ENCODE peak calls at places on chromosomes 11 and 22, in seven cellular contexts. I, E, D, Q, X, R and N are unnamed samples.

GRCh38 chr11:103420593-103420992 is 311.4 kb downstream of the DYNC2H1 start:
- DNase-seq in I (peak), Q (no peak), X (no peak), E (no peak), D (no peak), R (no peak), N (no peak)

GRCh38 chr11:76736266-76736665 is 46.9 kb upstream of the TSKU start:
- DNase-seq in R (no peak), I (no peak), Q (no peak), X (no peak), E (no peak), D (no peak), N (no peak)

GRCh38 chr11:64341429-64341828 is 1.4 kb downstream of the CCDC88B start:
- DNase-seq in X (no peak), E (no peak), R (no peak), I (no peak), D (no peak), Q (no peak), N (no peak)

GRCh38 chr11:25349537-25349936 is 852.7 kb downstream of the LUZP2 start:
- DNase-seq in R (no peak), E (no peak), D (no peak), I (no peak), X (no peak), Q (peak), N (no peak)

GRCh38 chr11:80593981-80594380 is 1153.2 kb upstream of the TENM4 start:
- DNase-seq in E (peak), Q (peak), R (no peak), X (no peak), D (no peak), I (peak), N (peak)

GRCh38 chr11:26753738-26754504 is 32.1 kb upstream of the SLC5A12 start:
- DNase-seq in Q (peak), X (peak), R (peak), E (peak), D (peak), I (peak), N (no peak)

GRCh38 chr11:9276571-9276970 is 11.4 kb upstream of the DENND5A start:
- DNase-seq in R (no peak), I (no peak), X (no peak), D (no peak), E (peak), Q (no peak), N (no peak)

GRCh38 chr11:14336507-14337503 is 22.2 kb downstream of the RRAS2 start:
- DNase-seq in D (peak), I (peak), Q (peak), X (peak), R (no peak), E (peak), N (peak)

GRCh38 chr11:18853086-18853720 is 61.6 kb upstream of the PTPN5 start:
- DNase-seq in X (no peak), I (peak), E (peak), Q (peak), R (no peak), D (peak), N (peak)

GRCh38 chr11:76415073-76415472 is 29.7 kb upstream of the EMSY start:
- DNase-seq in R (no peak), E (no peak), Q (no peak), D (no peak), X (no peak), I (no peak), N (no peak)

GRCh38 chr11:2899080-2899783 is 13.7 kb upstream of the CDKN1C start:
- DNase-seq in I (no peak), X (no peak), D (no peak), R (no peak), E (no peak), Q (no peak), N (no peak)

GRCh38 chr22:46000081-46001027 is 23.4 kb upstream of the WNT7B start:
- DNase-seq in R (no peak), Q (no peak), E (no peak), X (no peak), I (no peak), D (no peak), N (no peak)

GRCh38 chr11:31643831-31644230 is 134.3 kb downstream of the ELP4 start:
- DNase-seq in Q (peak), E (peak), X (no peak), R (no peak), D (no peak), I (no peak), N (no peak)

GRCh38 chr11:102293873-102294601 is 23.2 kb upstream of the BIRC3 start:
- DNase-seq in D (peak), Q (peak), I (peak), E (peak), X (no peak), R (no peak), N (no peak)

GRCh38 chr22:48832592-48832991 is 995.1 kb downstream of the BRD1 start:
- DNase-seq in Q (no peak), R (no peak), E (no peak), I (no peak), D (no peak), X (peak), N (no peak)

GRCh38 chr11:120859552-120860295 is 164.2 kb upstream of the TBCEL start:
- DNase-seq in R (no peak), X (no peak), I (no peak), Q (no peak), E (no peak), D (no peak), N (no peak)

GRCh38 chr11:28674432-28675076 is 566.4 kb downstream of the METTL15 start:
- DNase-seq in I (no peak), R (no peak), D (peak), E (peak), X (no peak), Q (peak), N (no peak)

GRCh38 chr22:46854125-46854870 is 91.8 kb downstream of the TBC1D22A start:
- DNase-seq in E (no peak), X (peak), R (no peak), Q (peak), I (no peak), D (no peak), N (no peak)

GRCh38 chr11:112270551-112271180 is 10.0 kb upstream of the PLET1 start:
- DNase-seq in R (no peak), D (no peak), E (no peak), Q (no peak), X (no peak), I (peak), N (no peak)

GRCh38 chr11:1549355-1550330 is 22.4 kb downstream of the DUSP8 start:
- DNase-seq in X (peak), E (no peak), I (no peak), D (no peak), Q (no peak), R (no peak), N (no peak)

GRCh38 chr11:65384301-65384889 is 1.9 kb upstream of the SLC25A45 start:
- DNase-seq in R (no peak), I (peak), E (peak), X (no peak), D (no peak), Q (peak), N (no peak)

GRCh38 chr11:8251767-8252295 is 11.8 kb downstream of the LMO1 start:
- DNase-seq in Q (no peak), X (no peak), I (no peak), D (no peak), E (no peak), R (no peak), N (no peak)

GRCh38 chr22:50146440-50147228 is 23.9 kb upstream of the PANX2 start:
- DNase-seq in D (peak), E (no peak), R (no peak), Q (peak), X (peak), I (peak), N (peak)

GRCh38 chr11:29258411-29258810 is 758.4 kb downstream of the KCNA4 start:
- DNase-seq in E (no peak), R (no peak), X (no peak), D (no peak), I (no peak), Q (no peak), N (no peak)

DNA sequence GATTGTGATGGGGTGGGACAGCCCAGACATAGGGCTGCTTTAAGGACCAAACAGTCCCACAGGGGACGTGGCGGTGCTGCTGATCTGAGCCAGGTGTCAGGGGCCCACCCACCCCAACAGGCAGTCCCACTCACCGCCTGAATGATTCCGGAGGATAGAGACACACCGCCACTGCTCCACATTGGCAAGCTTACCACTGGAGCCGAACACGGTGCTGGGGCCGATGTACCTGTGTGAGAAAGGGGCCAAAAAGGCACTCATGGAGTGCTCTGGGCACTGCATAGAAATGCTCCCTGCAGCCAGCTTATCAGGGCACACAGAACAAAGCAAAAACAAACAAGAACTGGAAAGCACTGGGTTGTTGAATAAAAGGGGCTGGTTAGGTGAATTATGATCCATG is 25.9 kb downstream of the HIRA start:
- DNase-seq in R (no peak), D (no peak), Q (no peak), E (no peak), X (no peak), I (no peak), N (no peak)
- TF ChIP-seq EZH2 in R (no peak), D (no peak), Q (no peak), E (no peak), X (no peak), I (no peak), N (no peak)

DNA sequence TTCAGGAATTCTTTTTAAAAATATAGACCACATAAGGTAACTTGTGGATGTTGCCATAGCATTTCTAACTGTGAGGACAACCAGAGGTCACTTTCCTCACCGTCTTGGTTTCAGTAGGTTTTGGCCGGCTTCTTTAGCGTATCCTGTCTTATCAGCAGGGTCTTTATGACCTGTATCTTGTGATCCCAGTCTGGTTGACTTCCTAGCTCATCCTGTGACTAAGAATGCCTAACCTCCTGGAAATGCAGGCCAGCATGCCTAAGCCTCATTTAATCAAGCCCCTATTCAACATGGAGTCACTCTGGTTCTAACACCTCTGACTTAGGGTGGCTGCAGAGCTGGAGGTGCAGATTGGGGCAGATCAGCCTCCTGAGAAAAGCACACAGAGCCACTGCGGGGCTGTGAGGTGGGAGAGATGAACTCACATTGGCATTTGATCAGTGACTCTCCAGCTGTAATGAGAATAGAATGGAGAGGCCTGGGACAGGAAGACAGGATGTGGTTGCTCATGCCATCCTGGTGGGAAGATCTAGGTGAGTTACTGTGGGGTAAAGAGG is 41.1 kb upstream of the TOP3B start:
- DNase-seq in R (no peak), Q (no peak), E (no peak), X (peak), I (no peak), D (no peak), N (no peak)
- H3K27ac ChIP-seq in R (no peak), Q (no peak), E (no peak), X (no peak), I (no peak), D (no peak), N (no peak)

GRCh38 chr22:25449781-25450317 is 114.6 kb upstream of the GRK3 start:
- DNase-seq in R (no peak), E (no peak), X (no peak), Q (no peak), I (peak), D (no peak), N (no peak)
- H3K9ac ChIP-seq in R (peak), E (peak), X (no peak), Q (no peak), I (no peak), D (no peak), N (no peak)

GRCh38 chr11:83249972-83250593 is 36.1 kb downstream of the CCDC90B start:
- DNase-seq in R (peak), X (peak), D (peak), I (peak), Q (peak), E (peak), N (no peak)

GRCh38 chr11:83252941-83253340 is 33.2 kb downstream of the CCDC90B start:
- DNase-seq in X (no peak), Q (no peak), R (no peak), E (no peak), I (no peak), D (no peak), N (no peak)

GRCh38 chr11:83252266-83252665 is 33.9 kb downstream of the CCDC90B start:
- DNase-seq in E (no peak), X (no peak), D (no peak), Q (no peak), R (no peak), I (no peak), N (no peak)

DNA sequence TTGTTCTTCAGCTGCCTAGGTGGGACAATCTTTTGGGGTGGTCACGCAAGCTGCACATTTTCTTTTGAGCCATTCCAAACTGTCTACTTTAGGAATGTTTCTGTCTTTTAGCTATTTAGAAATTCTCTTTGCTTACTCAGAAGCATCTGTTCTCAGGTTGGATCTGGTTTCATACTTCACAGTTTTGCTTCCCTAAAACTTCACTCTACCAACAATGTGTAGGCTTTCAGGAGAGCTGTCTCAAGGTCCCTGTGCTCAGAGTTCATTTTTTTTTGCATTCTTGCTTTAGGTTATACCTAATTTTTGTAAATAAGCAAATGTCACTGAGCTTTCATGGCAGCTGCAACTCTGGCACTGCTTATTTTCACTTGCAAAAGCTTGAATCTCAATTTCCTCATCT is 36.7 kb downstream of the CCDC90B start:
- DNase-seq in X (no peak), R (no peak), E (no peak), Q (no peak), I (no peak), D (no peak), N (no peak)
- TF ChIP-seq EZH2 in X (no peak), R (no peak), E (no peak), Q (no peak), I (no peak), D (no peak), N (no peak)